ENCODE peak calls at places on chromosomes 2 and 18, in eight cellular contexts. E, P, Q, F, T, H, C and Z are unnamed samples.

GRCh38 chr2:121297217-121297830 is 12.3 kb upstream of the TFCP2L1 start:
- DNase-seq in T (peak; percentile 49), P (peak; percentile 50), C (no peak), E (peak; percentile 29), F (no peak), H (no peak), Q (peak; percentile 59), Z (no peak)

GRCh38 chr2:168165418-168165817 is 82.0 kb downstream of the STK39 start:
- DNase-seq in C (no peak), F (no peak), Q (no peak), P (no peak), H (no peak), T (no peak), E (no peak), Z (peak; percentile 34)

GRCh38 chr2:236164201-236164982 is 3.8 kb downstream of the GBX2 start:
- DNase-seq in C (peak; percentile 62), Q (no peak), P (no peak), T (no peak), H (peak; percentile 34), E (no peak), F (no peak), Z (no peak)

GRCh38 chr18:33483908-33484307 is 43.4 kb upstream of the CCDC178 start:
- DNase-seq in P (no peak), E (no peak), F (no peak), C (no peak), Q (no peak), T (no peak), H (no peak), Z (no peak)

GRCh38 chr18:78873916-78874505 is 105.6 kb upstream of the SALL3 start:
- DNase-seq in C (no peak), P (no peak), T (no peak), Q (no peak), F (no peak), E (no peak), H (no peak), Z (no peak)

GRCh38 chr2:235055891-235056516 is 104.2 kb downstream of the SH3BP4 start:
- DNase-seq in H (no peak), P (peak; percentile 69), Q (peak; percentile 63), C (peak; percentile 62), F (no peak), T (peak; percentile 46), E (peak; percentile 31), Z (no peak)

GRCh38 chr2:149388120-149388816 is 57.9 kb downstream of the LYPD6 start:
- DNase-seq in F (no peak), C (no peak), H (no peak), P (no peak), E (peak; percentile 11), Q (no peak), T (no peak), Z (no peak)

GRCh38 chr18:24989760-24990547 is 362.0 kb downstream of the ZNF521 start:
- DNase-seq in T (no peak), Q (peak; percentile 5), P (no peak), C (no peak), E (no peak), H (no peak), F (no peak), Z (no peak)

GRCh38 chr2:176140130-176140519 is 10.6 kb downstream of the HOXD8 start:
- DNase-seq in Q (no peak), C (no peak), E (no peak), P (no peak), F (no peak), H (peak; percentile 73), T (no peak), Z (no peak)

GRCh38 chr2:85799215-85799956 is 45.6 kb downstream of the ATOH8 start:
- DNase-seq in C (peak; percentile 74), Q (peak; percentile 28), H (no peak), P (peak; percentile 59), E (no peak), F (no peak), T (peak; percentile 50), Z (no peak)

GRCh38 chr2:187689372-187689771 is 135.1 kb upstream of the TFPI start:
- DNase-seq in T (no peak), C (no peak), Q (peak; percentile 80), F (no peak), H (no peak), P (peak; percentile 7), E (no peak), Z (no peak)

GRCh38 chr2:70958759-70959158 is 19.7 kb upstream of the ANKRD53 start:
- DNase-seq in F (no peak), H (no peak), T (peak; percentile 16), Q (no peak), C (peak; percentile 42), P (no peak), E (no peak), Z (no peak)

GRCh38 chr2:164922119-164922518 is 33.2 kb downstream of the SLC38A11 start:
- DNase-seq in T (no peak), Q (no peak), C (no peak), F (no peak), E (no peak), H (no peak), P (no peak), Z (no peak)

GRCh38 chr2:234399451-234400246 is 97.2 kb downstream of the ARL4C start:
- DNase-seq in H (no peak), P (no peak), Q (no peak), C (no peak), T (no peak), E (no peak), F (no peak), Z (no peak)

DNA sequence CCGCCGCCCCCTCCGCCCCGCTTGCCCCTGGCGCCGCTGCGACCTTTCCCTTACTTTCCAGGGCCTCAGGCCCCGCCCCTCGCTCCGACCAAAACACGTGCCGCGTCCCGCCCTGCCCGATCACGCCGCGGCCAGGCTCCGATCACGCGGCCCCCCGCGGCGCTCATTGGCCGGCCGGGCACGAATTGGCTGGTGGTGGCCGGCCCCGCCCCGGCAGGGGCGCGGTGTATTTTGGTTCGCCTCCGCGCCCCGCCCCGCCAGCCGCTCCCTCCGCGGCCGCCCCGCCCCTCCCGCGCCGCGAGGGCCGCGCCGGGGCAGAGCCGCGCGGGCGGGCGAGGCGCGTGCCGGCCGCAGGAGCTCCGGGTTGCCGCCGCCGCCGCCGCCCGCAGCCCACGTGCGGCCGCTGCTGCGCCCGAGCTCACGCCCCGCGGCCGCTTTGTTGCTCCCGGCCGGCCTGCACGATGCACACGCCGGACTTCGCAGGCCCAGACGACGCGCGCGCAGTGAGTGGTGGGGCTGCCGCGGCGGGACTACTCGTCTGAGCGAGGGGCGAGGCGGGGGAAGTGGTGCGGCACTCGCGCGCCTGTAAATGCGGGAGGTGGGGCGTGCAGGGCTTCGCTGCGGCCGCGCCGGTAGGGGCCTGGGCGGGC is at the start of gene KLF11:
- DNase-seq in H (peak; percentile 96), C (peak; percentile 97), T (peak; percentile 95), F (peak; percentile 82), E (no peak), Q (peak; percentile 88), P (peak; percentile 89), Z (peak; percentile 98)
- H3K4me3 ChIP-seq in H (peak within 1 kb of the TSS; percentile 83), C (peak within 1 kb of the TSS; percentile 66), T (peak within 1 kb of the TSS; percentile 60), F (peak within 1 kb of the TSS; percentile 64), E (peak within 1 kb of the TSS; percentile 61), Q (peak within 1 kb of the TSS; percentile 77), P (peak within 1 kb of the TSS; percentile 89), Z (peak within 1 kb of the TSS; percentile 97)

GRCh38 chr2:97712693-97713295 is 582 bp upstream of the ZAP70 start:
- DNase-seq in P (no peak), C (peak; percentile 58), F (peak; percentile 53), T (no peak), E (no peak), H (no peak), Q (no peak), Z (no peak)

GRCh38 chr2:97715951-97716694 is 2.7 kb downstream of the ZAP70 start:
- DNase-seq in Q (no peak), F (no peak), E (no peak), C (peak; percentile 49), H (no peak), P (no peak), T (no peak), Z (no peak)

GRCh38 chr2:97713296-97714083 is at the start of gene ZAP70:
- DNase-seq in T (no peak), C (peak; percentile 63), F (peak; percentile 55), Q (peak; percentile 38), H (no peak), P (no peak), E (no peak), Z (no peak)

GRCh38 chr2:97714950-97715652 is 1.7 kb downstream of the ZAP70 start:
- DNase-seq in E (no peak), T (no peak), Q (no peak), F (no peak), H (no peak), C (peak; percentile 52), P (no peak), Z (peak; percentile 12)

DNA sequence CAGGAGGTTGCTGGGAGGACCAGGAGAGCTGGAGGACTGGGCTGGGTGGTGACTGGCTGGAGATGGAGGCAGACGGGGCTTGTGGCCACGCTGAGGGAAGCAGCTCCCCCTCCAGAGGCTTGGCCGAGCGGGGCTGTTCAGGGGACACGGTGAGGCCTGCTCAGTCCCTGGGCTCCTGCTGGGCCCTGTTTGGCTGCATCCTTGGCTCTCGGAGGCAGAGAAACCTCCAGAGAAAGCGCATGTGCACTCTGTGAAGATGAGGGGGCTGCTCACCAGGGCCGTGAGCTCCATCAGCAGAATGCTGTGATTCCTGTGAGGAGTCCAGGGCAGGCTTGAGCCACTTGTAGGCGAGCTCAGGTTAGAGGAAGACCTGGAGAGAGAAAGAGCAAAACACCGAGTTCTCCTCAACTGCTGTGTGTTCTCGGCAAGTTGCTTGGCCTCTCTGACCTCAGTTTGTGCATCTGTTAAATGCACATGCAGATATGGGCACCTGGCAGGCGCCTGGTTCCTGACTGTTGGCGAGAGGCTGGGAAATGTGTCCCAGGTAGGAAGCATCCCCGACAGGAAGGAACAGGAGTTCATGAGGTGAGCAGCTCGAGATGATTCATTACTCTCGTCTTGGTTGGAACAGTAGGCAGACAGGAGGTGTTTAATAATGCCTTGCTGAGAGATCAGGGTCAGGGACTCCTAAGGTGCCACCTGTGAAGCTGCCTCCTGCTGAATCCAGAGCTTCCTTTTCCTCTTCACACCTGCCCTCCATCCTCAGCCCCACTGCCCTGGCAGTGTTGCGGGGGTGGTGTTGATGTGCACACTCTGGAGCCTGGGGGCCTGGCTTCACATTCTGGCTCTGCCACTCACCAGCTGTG is 941 bp downstream of the ZAP70 start:
- DNase-seq in Q (no peak), F (no peak), E (no peak), C (peak; percentile 58), H (no peak), T (no peak), P (no peak), Z (no peak)
- H3K4me1 ChIP-seq in Q (no peaks in the 10 kb centered on the region), F (peaks cover 77% of the 10 kb centered on the region), E (no peaks in the 10 kb centered on the region), C (no peaks in the 10 kb centered on the region), H (no peaks in the 10 kb centered on the region), T (no peaks in the 10 kb centered on the region), P (no peaks in the 10 kb centered on the region), Z (no peaks in the 10 kb centered on the region)

DNA sequence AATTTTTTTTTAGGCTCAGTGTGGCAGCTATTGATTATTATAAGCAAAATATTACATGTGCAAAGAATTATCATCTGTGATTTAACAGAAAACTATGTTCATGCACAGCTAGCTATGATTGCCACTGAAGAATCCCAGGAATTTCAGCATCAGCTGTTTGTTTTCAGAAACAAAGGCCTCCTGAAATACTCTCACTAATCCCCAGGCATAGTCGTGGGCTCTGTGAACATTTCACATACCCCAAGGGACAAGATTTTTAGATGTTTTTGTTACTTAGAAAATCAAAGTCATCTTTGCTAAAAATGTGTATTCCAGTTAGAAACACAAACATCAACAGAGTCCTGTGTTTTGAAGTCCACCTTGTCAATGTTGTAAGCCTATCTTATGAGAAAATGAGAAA is 156.1 kb downstream of the MYO1B start:
- DNase-seq in Q (no peak), C (no peak), T (no peak), P (no peak), E (no peak), F (no peak), H (no peak), Z (no peak)
- H3K27ac ChIP-seq in Q (no peak overlapping the region), C (no peak overlapping the region), T (no peak overlapping the region), P (no peak overlapping the region), E (no peak overlapping the region), F (no peak overlapping the region), H (no peak overlapping the region), Z (no peak overlapping the region)

GRCh38 chr2:119207447-119207846 is 16.2 kb upstream of the STEAP3 start:
- DNase-seq in T (no peak), H (no peak), Q (no peak), P (no peak), E (no peak), F (no peak), C (no peak), Z (no peak)
- H3K4me3 ChIP-seq in T (no peak overlapping the region), H (no peak overlapping the region), Q (no peak overlapping the region), P (no peak overlapping the region), E (no peak overlapping the region), F (no peak overlapping the region), C (no peak overlapping the region), Z (no peak overlapping the region)